ENCODE peak calls at places on chromosomes 12 and 14, in five cellular contexts. M is neural progenitor cell, D is endothelial cell of umbilical vein, O is right lobe of liver, W is ovary. K is an unnamed sample.

GRCh38 chr14:68230941-68231717 is 411.6 kb downstream of the RAD51B start:
- DNase-seq in W (no peak), M (no peak), O (peak), D (peak), K (no peak)

GRCh38 chr12:127809236-127809635 is 457.7 kb upstream of the TMEM132C start:
- DNase-seq in O (no peak), M (no peak), D (no peak), W (no peak), K (no peak)

GRCh38 chr12:124588689-124589318 is 21.4 kb upstream of the NCOR2 start:
- DNase-seq in M (no peak), W (no peak), O (no peak), D (peak), K (no peak)

GRCh38 chr12:26226629-26227375 is 31.4 kb downstream of the SSPN start:
- DNase-seq in D (peak), M (peak), W (peak), O (no peak), K (peak)

GRCh38 chr12:119980247-119980646 is 8.8 kb upstream of the BICDL1 start:
- DNase-seq in O (no peak), M (no peak), W (no peak), D (no peak), K (no peak)

GRCh38 chr12:114192549-114192948 is 213.4 kb downstream of the TBX5 start:
- DNase-seq in M (no peak), D (no peak), W (no peak), O (no peak), K (no peak)

GRCh38 chr14:98926151-98926550 is 345.8 kb downstream of the BCL11B start:
- DNase-seq in M (no peak), O (no peak), D (no peak), W (no peak), K (no peak)

GRCh38 chr14:57755018-57755521 is 110.8 kb downstream of the SLC35F4 start:
- DNase-seq in M (no peak), D (no peak), O (no peak), W (no peak), K (no peak)

GRCh38 chr12:121579981-121580868 is 598 bp downstream of the KDM2B start:
- DNase-seq in D (peak), M (peak), O (peak), W (peak), K (peak)

GRCh38 chr12:125136702-125137101 is 71.5 kb downstream of the AACS start:
- DNase-seq in D (no peak), O (no peak), W (no peak), M (no peak), K (no peak)

GRCh38 chr12:1011091-1011490 is 20.1 kb downstream of the ERC1 start:
- DNase-seq in D (no peak), O (no peak), M (no peak), W (no peak), K (no peak)
- H3K27ac ChIP-seq in D (no peak), O (no peak), M (no peak), W (no peak), K (no peak)

DNA sequence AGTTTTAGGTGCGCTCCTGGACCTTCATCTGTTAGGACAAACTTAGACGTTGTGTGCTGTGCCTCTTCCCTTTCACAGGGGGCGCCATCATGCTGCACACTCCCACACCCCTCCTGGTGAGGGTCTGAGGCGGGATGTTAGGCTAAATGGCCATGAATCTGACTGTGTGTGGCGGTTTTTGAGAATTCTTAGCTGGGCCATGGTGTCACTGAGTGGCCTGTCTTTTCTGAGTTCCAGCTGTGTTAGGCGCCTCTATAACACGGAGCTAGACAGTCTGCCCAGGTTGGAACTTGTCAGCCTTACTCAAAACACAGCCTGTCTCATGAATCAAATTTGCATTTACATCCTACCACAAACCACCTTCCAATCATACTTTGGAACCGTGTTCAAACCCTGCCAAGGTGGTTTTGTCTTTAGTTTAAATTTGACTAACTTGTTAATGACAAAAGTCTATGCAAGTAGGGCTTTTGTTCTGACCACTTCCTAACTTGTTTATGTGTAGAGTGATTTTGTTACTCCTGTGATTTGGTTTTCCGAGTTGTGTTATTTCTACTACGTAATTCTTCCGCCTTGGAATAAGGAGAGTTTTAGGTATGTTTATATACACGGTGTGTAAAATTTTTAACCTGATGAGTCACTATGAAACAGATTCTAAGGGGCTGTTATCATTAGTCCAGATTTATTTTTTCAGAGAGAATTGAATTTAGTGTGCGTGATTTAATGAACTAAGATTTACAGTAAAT is 19.6 kb downstream of the ACVR1B start:
- DNase-seq in O (no peak), W (no peak), M (peak), D (peak), K (peak)
- TF ChIP-seq CTCF in O (peak), W (no peak), M (peak), D (peak), K (peak)

DNA sequence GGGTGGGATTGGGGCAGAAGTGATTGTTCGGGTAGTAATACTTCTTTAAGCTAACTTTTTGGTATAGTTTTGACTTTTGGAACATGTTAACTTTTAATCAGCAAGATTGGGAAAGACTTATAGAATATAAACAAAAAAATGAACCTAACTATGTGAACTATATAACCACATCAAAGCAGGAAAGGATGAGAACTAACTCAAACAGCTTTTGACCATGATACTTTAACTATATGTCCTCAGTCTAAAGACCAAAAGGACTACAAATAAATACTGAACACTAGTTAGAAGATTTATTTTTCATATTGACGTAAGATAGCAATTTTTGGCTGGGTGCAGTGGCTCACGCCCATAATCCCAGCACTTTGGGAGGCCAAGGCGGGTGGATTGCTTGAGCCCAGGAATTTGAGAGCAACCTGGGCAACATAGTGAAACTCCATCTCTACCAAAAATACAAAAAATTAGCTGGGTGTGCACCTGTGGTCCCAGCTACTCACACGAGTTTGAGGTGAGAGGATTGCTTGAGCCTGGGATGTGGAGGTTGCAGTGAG is 108.5 kb upstream of the ATF1 start:
- DNase-seq in M (no peak), D (no peak), W (no peak), O (no peak), K (no peak)
- H3K27ac ChIP-seq in M (no peak), D (no peak), W (no peak), O (no peak), K (no peak)

DNA sequence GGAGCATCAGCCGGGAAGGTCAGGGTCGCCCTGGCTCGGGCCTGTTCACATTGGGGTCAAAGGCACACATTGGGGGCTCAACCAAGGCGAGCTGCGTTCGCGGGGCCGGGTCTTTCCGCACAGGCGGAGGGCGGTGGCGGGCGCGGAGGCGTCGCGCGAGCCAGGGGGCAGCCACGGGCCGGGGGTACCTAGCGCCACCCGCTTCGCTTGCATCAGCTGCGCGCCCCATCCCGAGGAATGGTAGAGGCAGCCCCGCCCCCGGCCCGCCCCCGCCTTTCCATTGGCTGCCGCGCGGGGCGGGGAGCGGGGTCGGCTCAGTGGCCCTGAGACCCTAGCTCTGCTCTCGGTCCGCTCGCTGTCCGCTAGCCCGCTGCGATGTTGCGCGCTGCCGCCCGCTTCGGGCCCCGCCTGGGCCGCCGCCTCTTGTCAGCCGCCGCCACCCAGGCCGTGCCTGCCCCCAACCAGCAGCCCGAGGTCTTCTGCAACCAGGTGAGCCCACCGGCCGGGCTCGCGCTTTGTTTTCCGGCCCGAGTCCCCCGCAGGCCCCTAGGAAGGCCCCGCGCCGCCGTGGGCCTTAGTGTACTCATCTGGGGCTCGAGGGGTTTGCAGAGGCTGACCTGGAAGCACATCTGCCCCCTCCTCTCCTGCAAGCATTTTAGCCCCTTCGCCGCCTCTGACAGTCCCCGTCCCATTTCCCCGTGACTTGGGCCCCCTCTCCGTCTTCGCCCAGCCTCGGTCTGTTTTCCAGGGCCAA is at the start of gene ALDH2:
- DNase-seq in M (peak), W (peak), D (peak), O (peak), K (peak)
- TF ChIP-seq CTCF in M (peak), W (no peak), D (no peak), O (no peak), K (peak)

GRCh38 chr14:79150226-79150625 is 980.1 kb downstream of the NRXN3 start:
- DNase-seq in W (no peak), D (no peak), O (no peak), M (no peak), K (no peak)

DNA sequence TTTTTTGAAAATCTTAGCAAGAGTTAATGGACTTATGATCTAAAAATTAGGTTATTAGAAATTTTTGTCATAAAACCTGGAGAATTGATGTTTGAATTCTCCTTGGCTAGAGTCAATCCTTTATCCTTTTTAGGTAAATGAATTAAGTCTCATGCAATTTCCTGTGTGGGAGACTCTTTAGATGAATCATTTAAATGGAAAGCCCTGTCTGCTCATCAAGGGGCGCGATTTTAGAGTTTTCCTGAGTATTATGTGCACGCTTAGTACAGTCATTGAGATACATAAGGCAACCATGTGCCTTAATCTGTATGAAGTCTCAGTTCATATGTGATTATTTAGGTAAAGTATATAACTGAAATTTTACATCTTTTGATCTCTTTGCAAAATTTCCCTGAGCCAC is 974.7 kb downstream of the NRXN3 start:
- DNase-seq in W (no peak), O (no peak), D (no peak), M (no peak), K (no peak)
- H3K27ac ChIP-seq in W (no peak), O (no peak), D (no peak), M (no peak), K (no peak)

DNA sequence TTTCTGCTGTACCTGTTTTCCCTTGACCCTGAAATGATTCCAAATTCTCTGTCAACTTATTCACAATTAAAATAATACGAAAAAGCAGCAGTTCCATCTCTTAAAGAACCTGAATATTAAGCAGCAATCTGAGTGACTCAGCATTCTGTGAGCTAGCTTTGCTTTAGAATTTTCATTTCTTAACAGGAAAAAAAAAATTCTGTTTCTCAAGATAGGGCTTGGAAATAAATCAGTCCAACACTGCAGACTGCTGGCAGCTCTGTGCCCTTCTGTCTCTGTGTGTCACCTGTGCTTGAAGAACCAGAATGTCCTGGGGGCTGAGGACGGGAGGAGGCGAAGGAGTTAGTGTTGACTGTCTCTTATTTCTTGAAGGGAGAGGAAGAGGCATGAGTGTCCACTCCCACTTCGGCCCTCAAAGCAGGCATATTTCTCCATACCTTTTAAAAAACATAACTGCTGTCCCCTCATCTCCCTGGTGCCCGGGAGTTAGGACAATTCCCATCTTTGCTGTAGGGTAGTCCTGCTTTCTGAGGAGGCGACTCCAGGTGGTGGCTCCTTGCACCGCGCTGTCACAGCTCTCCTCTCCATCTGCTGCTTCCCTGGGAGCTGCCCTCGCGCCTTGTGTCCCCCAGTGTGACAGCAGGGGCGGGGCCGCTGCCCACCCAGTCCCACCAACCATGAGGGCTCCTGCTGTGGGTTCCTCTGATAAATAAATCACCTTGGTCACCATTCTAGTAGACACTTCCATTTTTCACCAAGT is 203.1 kb downstream of the CALM1 start:
- DNase-seq in M (no peak), D (no peak), O (no peak), W (no peak), K (no peak)
- TF ChIP-seq CTCF in M (no peak), D (no peak), O (no peak), W (no peak), K (peak)

K was measured in endodermal cell.